ENCODE peak calls at places on chromosomes 11 and 22, in six cellular contexts. I, L, V, U, E and H are unnamed samples.

GRCh38 chr11:46381836-46382643 is 571 bp downstream of the MDK start:
- DNase-seq in I (peak), U (no peak), V (peak), L (no peak), E (no peak), H (no peak)

GRCh38 chr11:1256257-1257045 is 33.6 kb downstream of the MUC5B start:
- DNase-seq in V (no peak), E (no peak), U (no peak), I (no peak), L (peak), H (peak)

GRCh38 chr11:2932850-2933251 is 3.6 kb upstream of the PHLDA2 start:
- DNase-seq in E (no peak), I (peak), L (no peak), U (no peak), V (no peak), H (no peak)

GRCh38 chr11:18720086-18720810 is 5.7 kb downstream of the IGSF22 start:
- DNase-seq in E (no peak), I (no peak), L (no peak), V (no peak), U (no peak), H (no peak)

GRCh38 chr11:35412285-35412684 is 7.1 kb downstream of the SLC1A2 start:
- DNase-seq in I (no peak), V (no peak), U (no peak), L (peak), E (no peak), H (no peak)

GRCh38 chr22:39645532-39645931 is 75.0 kb downstream of the CACNA1I start:
- DNase-seq in I (no peak), L (no peak), E (no peak), V (no peak), U (no peak), H (peak)

GRCh38 chr11:128180446-128181089 is 406.8 kb downstream of the ETS1 start:
- DNase-seq in V (no peak), E (no peak), U (no peak), I (no peak), L (no peak), H (peak)

GRCh38 chr11:47259178-47259977 is 1.6 kb downstream of the NR1H3 start:
- DNase-seq in U (no peak), L (peak), I (peak), E (no peak), V (peak), H (no peak)

GRCh38 chr11:105033344-105033743 is 1.6 kb downstream of the CASP1 start:
- DNase-seq in U (no peak), I (no peak), E (no peak), L (no peak), V (no peak), H (no peak)

GRCh38 chr11:102989379-102990047 is 34.0 kb upstream of the MMP13 start:
- DNase-seq in U (no peak), L (no peak), E (no peak), I (no peak), V (no peak), H (no peak)

GRCh38 chr11:70225629-70226582 is 22.8 kb downstream of the FADD start:
- DNase-seq in U (peak), V (no peak), L (no peak), E (no peak), I (no peak), H (no peak)

GRCh38 chr11:58880166-58880565 is 35.7 kb upstream of the GLYATL2 start:
- DNase-seq in L (no peak), E (no peak), U (no peak), V (no peak), I (no peak), H (no peak)

GRCh38 chr22:47289316-47289985 is 527.0 kb downstream of the TBC1D22A start:
- DNase-seq in E (no peak), V (no peak), U (no peak), L (no peak), I (peak), H (no peak)

GRCh38 chr11:126661051-126661450 is 305.6 kb downstream of the ST3GAL4 start:
- DNase-seq in L (no peak), U (no peak), I (no peak), E (no peak), V (no peak), H (no peak)

GRCh38 chr22:44821741-44822425 is 69.5 kb downstream of the ARHGAP8 start:
- DNase-seq in U (no peak), L (no peak), V (no peak), I (peak), E (no peak), H (no peak)

GRCh38 chr11:97471480-97471879 is 1081.7 kb downstream of the JRKL start:
- DNase-seq in U (no peak), E (no peak), V (no peak), L (no peak), I (no peak), H (no peak)